ENCODE peak calls at places on chromosomes 4 and X, in seven cellular contexts. One of them, this sample, is unnamed.

GRCh38 chr4:101282076-101282844 is 65.1 kb downstream of the PPP3CA start:
- DNase-seq in choroid plexus epithelial cell: no peak
- DNase-seq in HEK293T: no peak
- DNase-seq in globus pallidus: no peak
- DNase-seq in pancreas: no peak
- DNase-seq in occipital lobe: no peak
- DNase-seq in left lung: no peak
- DNase-seq in this sample: no peak

GRCh38 chrX:24550166-24550565 is 85.1 kb downstream of the PDK3 start:
- DNase-seq in left lung: no peak
- DNase-seq in choroid plexus epithelial cell: no peak
- DNase-seq in pancreas: no peak
- DNase-seq in HEK293T: no peak
- DNase-seq in occipital lobe: no peak
- DNase-seq in globus pallidus: no peak
- DNase-seq in this sample: no peak

GRCh38 chr4:95637047-95637600 is 88.4 kb upstream of the UNC5C start:
- DNase-seq in left lung: no peak
- DNase-seq in occipital lobe: no peak
- DNase-seq in choroid plexus epithelial cell: peak
- DNase-seq in HEK293T: peak
- DNase-seq in globus pallidus: peak
- DNase-seq in pancreas: no peak
- DNase-seq in this sample: no peak

GRCh38 chr4:107035711-107036601 is at the start of gene DKK2:
- DNase-seq in left lung: peak
- DNase-seq in pancreas: no peak
- DNase-seq in occipital lobe: peak
- DNase-seq in HEK293T: peak
- DNase-seq in choroid plexus epithelial cell: peak
- DNase-seq in globus pallidus: peak
- DNase-seq in this sample: no peak

GRCh38 chr4:147360301-147360700 is 120.6 kb upstream of the EDNRA start:
- DNase-seq in globus pallidus: no peak
- DNase-seq in HEK293T: no peak
- DNase-seq in choroid plexus epithelial cell: peak
- DNase-seq in left lung: no peak
- DNase-seq in pancreas: no peak
- DNase-seq in occipital lobe: no peak
- DNase-seq in this sample: no peak

GRCh38 chr4:69025191-69025998 is 70.9 kb upstream of the UGT2B7 start:
- DNase-seq in left lung: no peak
- DNase-seq in HEK293T: peak
- DNase-seq in occipital lobe: no peak
- DNase-seq in globus pallidus: no peak
- DNase-seq in choroid plexus epithelial cell: peak
- DNase-seq in pancreas: peak
- DNase-seq in this sample: peak

GRCh38 chr4:145436793-145437192 is 44.9 kb upstream of the SMAD1 start:
- DNase-seq in choroid plexus epithelial cell: no peak
- DNase-seq in HEK293T: no peak
- DNase-seq in occipital lobe: no peak
- DNase-seq in left lung: no peak
- DNase-seq in globus pallidus: no peak
- DNase-seq in pancreas: no peak
- DNase-seq in this sample: no peak

GRCh38 chr4:125091031-125091540 is 223.7 kb upstream of the FAT4 start:
- DNase-seq in left lung: no peak
- DNase-seq in choroid plexus epithelial cell: no peak
- DNase-seq in occipital lobe: no peak
- DNase-seq in pancreas: no peak
- DNase-seq in globus pallidus: no peak
- DNase-seq in HEK293T: no peak
- DNase-seq in this sample: no peak

GRCh38 chrX:105307762-105308161 is 87.3 kb upstream of the TEX13A start:
- DNase-seq in pancreas: no peak
- DNase-seq in choroid plexus epithelial cell: peak
- DNase-seq in occipital lobe: no peak
- DNase-seq in HEK293T: no peak
- DNase-seq in left lung: no peak
- DNase-seq in globus pallidus: no peak
- DNase-seq in this sample: no peak

GRCh38 chr4:152258804-152259708 is 276.8 kb downstream of the FBXW7 start:
- DNase-seq in globus pallidus: no peak
- DNase-seq in pancreas: no peak
- DNase-seq in HEK293T: no peak
- DNase-seq in left lung: no peak
- DNase-seq in choroid plexus epithelial cell: peak
- DNase-seq in occipital lobe: no peak
- DNase-seq in this sample: no peak

GRCh38 chrX:42577936-42578335 is 200.0 kb downstream of the PPP1R2C start:
- DNase-seq in left lung: no peak
- DNase-seq in HEK293T: no peak
- DNase-seq in choroid plexus epithelial cell: peak
- DNase-seq in globus pallidus: no peak
- DNase-seq in occipital lobe: no peak
- DNase-seq in pancreas: no peak
- DNase-seq in this sample: peak

GRCh38 chr4:13888112-13888511 is 260.6 kb upstream of the BOD1L1 start:
- DNase-seq in pancreas: no peak
- DNase-seq in choroid plexus epithelial cell: peak
- DNase-seq in HEK293T: no peak
- DNase-seq in globus pallidus: no peak
- DNase-seq in left lung: no peak
- DNase-seq in occipital lobe: no peak
- DNase-seq in this sample: no peak

GRCh38 chrX:45385767-45386166 is 185.1 kb upstream of the DIPK2B start:
- DNase-seq in pancreas: no peak
- DNase-seq in left lung: no peak
- DNase-seq in globus pallidus: no peak
- DNase-seq in occipital lobe: no peak
- DNase-seq in HEK293T: no peak
- DNase-seq in choroid plexus epithelial cell: peak
- DNase-seq in this sample: no peak

GRCh38 chr4:186981161-186981560 is 257.5 kb upstream of the FAT1 start:
- DNase-seq in pancreas: no peak
- DNase-seq in occipital lobe: no peak
- DNase-seq in globus pallidus: no peak
- DNase-seq in choroid plexus epithelial cell: peak
- DNase-seq in left lung: no peak
- DNase-seq in HEK293T: no peak
- DNase-seq in this sample: no peak

GRCh38 chrX:257681-258289 is 23.4 kb upstream of the PLCXD1 start:
- DNase-seq in pancreas: no peak
- DNase-seq in HEK293T: no peak
- DNase-seq in globus pallidus: no peak
- DNase-seq in occipital lobe: no peak
- DNase-seq in choroid plexus epithelial cell: no peak
- DNase-seq in left lung: no peak
- DNase-seq in this sample: no peak

GRCh38 chrX:153864561-153865320 is 21.2 kb downstream of the L1CAM start:
- DNase-seq in pancreas: no peak
- DNase-seq in left lung: no peak
- DNase-seq in occipital lobe: no peak
- DNase-seq in globus pallidus: no peak
- DNase-seq in HEK293T: no peak
- DNase-seq in choroid plexus epithelial cell: no peak
- DNase-seq in this sample: no peak